ENCODE peak calls at places on chromosomes 11 and 22, in six cellular contexts. D is fibroblast of lung; H is adrenal gland; Q is transverse colon; F is ovary; K is CD8-positive, alpha-beta memory T cell. N is an unnamed sample. For H3K4me1, the result is how much of the 10 kb centered on the place peaks cover.

GRCh38 chr11:74449369-74449931 is 17.9 kb downstream of the KCNE3 start:
- DNase-seq in H (peak), F (no peak), D (peak), K (no peak), Q (peak), N (peak)

GRCh38 chr11:56509439-56509838 is 18.3 kb upstream of the OR5M8 start:
- DNase-seq in D (no peak), Q (peak), F (no peak), K (no peak), H (no peak), N (no peak)

GRCh38 chr22:24407278-24407665 is 20.1 kb upstream of the ADORA2A start:
- DNase-seq in K (no peak), D (no peak), H (peak), F (no peak), Q (no peak), N (no peak)

GRCh38 chr11:116373107-116373506 is 399.7 kb downstream of the BUD13 start:
- DNase-seq in K (no peak), Q (no peak), D (no peak), H (no peak), F (no peak), N (no peak)

GRCh38 chr11:61757213-61757862 is 4.9 kb downstream of the MYRF start:
- DNase-seq in F (no peak), K (no peak), Q (no peak), D (no peak), H (no peak), N (no peak)

GRCh38 chr11:73869234-73869949 is 7.3 kb downstream of the COA4 start:
- DNase-seq in F (no peak), D (peak), H (peak), Q (peak), K (no peak), N (no peak)

GRCh38 chr11:44071157-44071556 is 5.1 kb downstream of the ACCS start:
- DNase-seq in H (no peak), F (no peak), D (no peak), K (no peak), Q (no peak), N (no peak)

GRCh38 chr11:125101596-125101995 is 9.8 kb downstream of the TMEM218 start:
- DNase-seq in Q (no peak), D (no peak), H (no peak), F (no peak), K (no peak), N (no peak)

DNA sequence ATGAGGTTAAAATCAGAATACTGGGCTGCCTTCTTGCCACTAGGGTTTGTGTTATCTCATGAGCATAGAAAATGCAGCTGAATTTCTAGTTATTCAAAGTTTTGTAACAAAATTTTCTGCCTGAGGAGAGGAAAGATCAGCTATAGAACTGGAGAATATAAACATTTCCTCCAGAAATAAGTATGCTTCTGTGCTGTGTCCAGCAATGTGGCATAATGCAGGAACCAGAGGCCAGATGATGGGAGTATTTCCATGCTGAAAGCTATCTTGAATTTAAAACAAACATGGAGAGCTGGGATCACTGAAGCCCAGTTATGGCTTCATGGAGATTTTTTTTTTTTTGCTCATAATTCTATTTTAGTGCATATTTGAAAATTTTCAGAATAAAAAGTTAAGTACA is 608.2 kb downstream of the SOX6 start:
- DNase-seq in H (no peak), Q (no peak), F (no peak), D (no peak), K (no peak), N (no peak)
- H3K4me1 ChIP-seq in H (under half), Q (under half), F (under half), D (under half), K (under half), N (under half)

GRCh38 chr11:134331565-134332188 is at the start of gene GLB1L2:
- DNase-seq in F (peak), D (peak), K (peak), H (peak), Q (peak), N (peak)
- H3K4me3 ChIP-seq in F (peak), D (peak), K (peak), H (no peak), Q (peak), N (peak)

DNA sequence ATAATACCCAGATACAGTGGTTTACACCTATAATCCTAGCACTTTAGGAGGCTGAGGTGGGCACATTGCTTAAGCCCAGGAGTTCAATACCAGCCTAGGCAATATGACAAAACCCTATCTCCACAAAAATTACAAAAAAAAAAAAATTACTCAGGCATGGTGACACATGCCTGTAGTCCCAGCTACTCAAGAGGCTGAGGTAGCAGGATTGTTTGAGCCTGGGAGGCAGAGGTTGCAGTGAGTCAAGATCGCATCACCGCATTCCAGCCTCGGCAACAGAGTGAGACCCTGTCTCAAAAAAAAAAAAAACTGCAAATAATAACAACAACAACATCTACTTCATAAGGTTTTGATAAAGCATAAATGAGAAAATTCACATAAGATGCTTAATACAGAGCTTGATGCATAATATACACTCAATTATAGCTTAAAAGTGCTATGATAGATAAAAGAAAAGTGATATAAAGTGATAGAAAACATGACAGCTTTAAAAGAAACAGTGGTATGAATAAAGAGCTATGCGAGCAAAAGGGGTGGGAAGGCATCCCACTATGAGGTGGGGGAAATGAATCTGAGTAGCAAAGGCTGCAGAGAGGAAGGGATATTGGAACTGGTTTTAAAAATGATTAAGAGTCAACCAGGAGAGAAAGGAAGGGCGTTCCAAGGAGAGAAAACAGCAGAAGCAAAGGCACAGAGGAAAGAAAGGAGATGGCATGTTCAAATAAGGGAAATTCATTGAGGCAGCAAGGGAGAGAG is 197.6 kb downstream of the KIF18A start:
- DNase-seq in D (peak), F (no peak), K (no peak), Q (no peak), H (no peak), N (peak)
- H3K4me1 ChIP-seq in D (under half), F (under half), K (under half), Q (under half), H (under half), N (under half)

GRCh38 chr11:34233215-34233614 is 124.6 kb downstream of the ABTB2 start:
- DNase-seq in D (no peak), H (no peak), F (no peak), Q (no peak), K (no peak), N (no peak)

GRCh38 chr11:34235591-34236071 is 122.2 kb downstream of the ABTB2 start:
- DNase-seq in F (no peak), D (no peak), K (no peak), Q (no peak), H (no peak), N (no peak)

GRCh38 chr11:34232810-34233209 is 125.0 kb downstream of the ABTB2 start:
- DNase-seq in H (no peak), Q (no peak), D (no peak), K (no peak), F (no peak), N (no peak)

GRCh38 chr11:34235189-34235588 is 122.6 kb downstream of the ABTB2 start:
- DNase-seq in Q (no peak), D (no peak), H (no peak), K (no peak), F (no peak), N (no peak)

DNA sequence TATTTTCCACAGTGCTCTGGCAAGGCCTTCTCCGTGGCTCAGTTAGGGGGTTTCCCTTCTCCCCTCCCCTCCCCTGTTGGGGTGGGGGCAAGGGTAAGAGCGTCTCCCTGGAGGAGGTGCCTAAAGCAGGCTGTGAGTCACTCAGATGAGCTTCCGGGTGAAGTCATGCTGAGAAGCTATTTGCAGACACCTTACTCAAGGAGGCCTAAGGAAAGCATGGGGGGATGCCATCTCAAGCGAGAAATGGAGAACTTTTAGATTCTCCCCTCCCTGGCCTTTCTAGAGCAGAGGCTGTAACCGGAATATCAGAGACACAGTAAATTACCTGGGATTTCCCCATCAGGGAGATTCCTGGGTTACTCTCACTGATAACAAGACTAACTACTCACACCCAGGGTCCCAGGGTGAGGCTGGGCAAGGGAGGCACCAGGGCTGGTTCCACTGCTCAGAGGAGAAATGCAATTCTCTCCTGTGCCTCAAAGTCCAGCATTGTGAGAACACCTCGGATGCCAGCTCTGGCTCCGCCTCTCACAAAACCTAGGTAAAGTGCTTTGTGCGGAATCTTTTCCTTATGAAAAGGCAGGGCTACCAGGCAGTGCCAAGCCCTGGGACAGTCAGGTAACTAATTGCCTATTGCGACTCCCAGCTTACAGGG is 123.6 kb downstream of the ABTB2 start:
- DNase-seq in F (no peak), Q (peak), H (peak), D (peak), K (peak), N (peak)
- H3K4me3 ChIP-seq in F (no peak), Q (no peak), H (no peak), D (no peak), K (no peak), N (no peak)

GRCh38 chr22:22196833-22197477 is 47.6 kb upstream of the VPREB1 start:
- DNase-seq in Q (no peak), D (no peak), F (no peak), H (no peak), K (no peak), N (no peak)
- H3K4me1 ChIP-seq in Q (under half), D (under half), F (under half), H (under half), K (under half), N (under half)

GRCh38 chr22:46779023-46779422 is 16.6 kb downstream of the TBC1D22A start:
- DNase-seq in H (no peak), Q (no peak), F (no peak), K (no peak), D (no peak), N (no peak)

GRCh38 chr22:46776486-46776826 is 14.0 kb downstream of the TBC1D22A start:
- DNase-seq in H (no peak), D (no peak), F (no peak), Q (no peak), K (no peak), N (no peak)

GRCh38 chr22:46776876-46777608 is 14.6 kb downstream of the TBC1D22A start:
- DNase-seq in Q (no peak), D (no peak), H (no peak), K (no peak), F (no peak), N (no peak)

GRCh38 chr22:46775789-46776485 is 13.5 kb downstream of the TBC1D22A start:
- DNase-seq in H (no peak), F (no peak), Q (no peak), K (no peak), D (no peak), N (no peak)

DNA sequence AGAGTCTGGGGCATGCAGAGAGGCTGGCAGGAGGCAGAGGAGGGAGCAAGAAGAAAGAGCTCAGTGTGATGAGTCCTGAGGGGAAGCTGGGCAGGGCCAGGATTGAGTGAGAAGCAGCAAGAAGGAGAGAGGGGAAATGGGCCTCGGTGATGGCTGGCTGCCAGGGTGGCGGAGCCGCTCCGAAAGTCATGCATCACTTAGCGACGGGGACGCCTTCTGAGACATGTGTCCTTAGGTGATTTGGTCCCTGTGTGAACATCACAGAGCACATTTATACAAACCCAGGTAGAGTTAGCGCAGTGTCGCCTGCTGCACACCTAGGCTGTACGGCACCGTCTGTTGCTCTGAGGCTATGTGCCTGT is 15.1 kb downstream of the TBC1D22A start:
- DNase-seq in H (no peak), K (no peak), F (no peak), Q (no peak), D (no peak), N (no peak)
- H3K4me3 ChIP-seq in H (no peak), K (no peak), F (no peak), Q (no peak), D (no peak), N (no peak)